ENCODE peak calls at places on chromosome 18, in eight cellular contexts. X, R, E, W, J, C, U and D are unnamed samples.

GRCh38 chr18:59311631-59312030 is 6.8 kb downstream of the CPLX4 start:
- DNase-seq in C (no peak), R (no peak), U (no peak), J (no peak), X (no peak), W (no peak), E (no peak), D (no peak)

GRCh38 chr18:76838182-76838581 is 15.8 kb downstream of the ZNF236 start:
- DNase-seq in X (no peak), R (no peak), U (peak), E (no peak), C (no peak), W (no peak), J (no peak), D (no peak)

GRCh38 chr18:51897884-51898283 is 442.1 kb upstream of the DCC start:
- DNase-seq in R (no peak), C (no peak), X (no peak), U (no peak), W (no peak), E (no peak), J (no peak), D (no peak)

GRCh38 chr18:25190468-25190867 is 161.5 kb downstream of the ZNF521 start:
- DNase-seq in J (no peak), W (no peak), E (no peak), C (no peak), R (no peak), U (peak), X (peak), D (no peak)

GRCh38 chr18:30359521-30359920 is 683.0 kb downstream of the DSC3 start:
- DNase-seq in J (no peak), C (no peak), E (no peak), R (no peak), U (no peak), X (no peak), W (no peak), D (no peak)

GRCh38 chr18:70276416-70277145 is 12.3 kb upstream of the SOCS6 start:
- DNase-seq in E (no peak), X (no peak), W (no peak), C (no peak), J (no peak), U (no peak), R (no peak), D (no peak)

GRCh38 chr18:31064130-31064529 is 21.6 kb upstream of the DSC3 start:
- DNase-seq in C (no peak), X (no peak), R (no peak), E (no peak), W (no peak), U (no peak), J (no peak), D (no peak)

GRCh38 chr18:46301571-46301970 is 197.4 kb downstream of the HAUS1 start:
- DNase-seq in X (no peak), U (no peak), J (no peak), C (no peak), R (no peak), W (no peak), E (no peak), D (no peak)

GRCh38 chr18:73948497-73948896 is 199.1 kb downstream of the FBXO15 start:
- DNase-seq in J (no peak), W (no peak), E (no peak), U (no peak), C (no peak), R (no peak), X (no peak), D (no peak)

GRCh38 chr18:23964282-23965238 is 50.0 kb upstream of the TTC39C start:
- DNase-seq in J (peak), X (no peak), C (no peak), R (no peak), U (no peak), E (no peak), W (peak), D (peak)

GRCh38 chr18:70464343-70465114 is 175.7 kb downstream of the SOCS6 start:
- DNase-seq in R (peak), U (peak), E (peak), J (no peak), W (peak), X (peak), C (peak), D (no peak)

GRCh38 chr18:76922107-76922506 is 99.8 kb downstream of the ZNF236 start:
- DNase-seq in X (peak), W (peak), R (peak), C (peak), E (peak), J (peak), U (peak), D (peak)

GRCh38 chr18:79964330-79965118 is at the start of gene HSBP1L1:
- DNase-seq in U (peak), X (peak), J (peak), C (peak), R (no peak), E (no peak), W (peak), D (no peak)

GRCh38 chr18:32095156-32095555 is 3.5 kb downstream of the RNF138 start:
- DNase-seq in C (no peak), E (no peak), U (no peak), X (no peak), W (no peak), R (no peak), J (no peak), D (no peak)

GRCh38 chr18:41922171-41922570 is 32.9 kb upstream of the PIK3C3 start:
- DNase-seq in X (no peak), R (no peak), E (no peak), U (no peak), C (no peak), W (no peak), J (no peak), D (no peak)

GRCh38 chr18:26656944-26657536 is 108.7 kb upstream of the KCTD1 start:
- DNase-seq in W (no peak), X (peak), E (peak), U (peak), J (no peak), C (no peak), R (no peak), D (no peak)

GRCh38 chr18:35515460-35516130 is 17.8 kb upstream of the INO80C start:
- DNase-seq in W (no peak), C (no peak), U (no peak), J (no peak), X (no peak), E (no peak), R (no peak), D (no peak)

GRCh38 chr18:23528580-23529472 is 25.5 kb downstream of the RMC1 start:
- DNase-seq in J (no peak), C (no peak), E (no peak), W (no peak), R (no peak), X (no peak), U (no peak), D (no peak)

GRCh38 chr18:33584845-33585775 is 7.1 kb downstream of the ASXL3 start:
- DNase-seq in E (no peak), J (no peak), R (no peak), W (no peak), C (no peak), X (no peak), U (no peak), D (no peak)

GRCh38 chr18:47883771-47884413 is 46.6 kb downstream of the SMAD2 start:
- DNase-seq in C (no peak), E (no peak), X (peak), J (no peak), R (no peak), U (peak), W (no peak), D (no peak)

GRCh38 chr18:73827801-73828200 is 319.8 kb downstream of the FBXO15 start:
- DNase-seq in X (no peak), U (no peak), W (no peak), C (no peak), J (no peak), R (no peak), E (no peak), D (no peak)

GRCh38 chr18:68922392-68922791 is 124.5 kb downstream of the CCDC102B start:
- DNase-seq in E (no peak), C (no peak), X (no peak), U (no peak), R (no peak), J (no peak), W (no peak), D (no peak)

GRCh38 chr18:59959079-59959478 is 59.3 kb downstream of the PMAIP1 start:
- DNase-seq in X (no peak), C (no peak), U (no peak), J (no peak), W (no peak), E (no peak), R (no peak), D (peak)

GRCh38 chr18:7696846-7697245 is 129.7 kb downstream of the PTPRM start:
- DNase-seq in J (no peak), W (no peak), X (no peak), U (no peak), E (no peak), C (no peak), R (no peak), D (no peak)

GRCh38 chr18:54822872-54823845 is 5.1 kb upstream of the RAB27B start:
- DNase-seq in U (no peak), C (no peak), W (no peak), E (no peak), R (peak), J (no peak), X (no peak), D (no peak)

GRCh38 chr18:8947576-8947975 is 154.9 kb upstream of the NDUFV2 start:
- DNase-seq in U (no peak), R (no peak), W (no peak), C (no peak), X (no peak), J (no peak), E (no peak), D (no peak)

GRCh38 chr18:56903686-56904085 is 243.2 kb upstream of the BOD1L2 start:
- DNase-seq in J (no peak), R (no peak), U (no peak), C (no peak), E (no peak), W (no peak), X (no peak), D (no peak)

GRCh38 chr18:2139676-2140075 is 431.6 kb downstream of the METTL4 start:
- DNase-seq in U (no peak), W (no peak), E (no peak), R (no peak), C (no peak), J (no peak), X (no peak), D (no peak)

GRCh38 chr18:59460060-59460395 is 101.0 kb upstream of the LMAN1 start:
- DNase-seq in W (no peak), J (no peak), E (no peak), R (no peak), X (no peak), U (no peak), C (no peak), D (no peak)

GRCh38 chr18:54777118-54777791 is 51.0 kb upstream of the RAB27B start:
- DNase-seq in J (no peak), C (no peak), W (no peak), U (no peak), X (no peak), R (no peak), E (no peak), D (no peak)

GRCh38 chr18:45619062-45619825 is 4.0 kb downstream of the SLC14A2 start:
- DNase-seq in U (no peak), J (no peak), R (no peak), W (no peak), X (no peak), C (no peak), E (no peak), D (no peak)

GRCh38 chr18:78957140-78957539 is 22.5 kb upstream of the SALL3 start:
- DNase-seq in X (no peak), C (no peak), E (no peak), W (no peak), U (no peak), R (no peak), J (no peak), D (peak)

GRCh38 chr18:62898359-62898758 is 183.0 kb downstream of the PHLPP1 start:
- DNase-seq in X (no peak), E (no peak), W (no peak), U (no peak), C (no peak), J (no peak), R (no peak), D (no peak)

GRCh38 chr18:8890957-8891464 is 185.7 kb downstream of the MTCL1 start:
- DNase-seq in X (peak), C (no peak), E (no peak), W (no peak), J (no peak), R (peak), U (peak), D (no peak)